ENCODE peak calls at places on chromosomes 11 and 22, in eight cellular contexts. M is AG04450; W is naive thymus-derived CD4-positive, alpha-beta T cell; O is cardiac muscle cell; N is HCT116; J is heart left ventricle; A is fibroblast of pulmonary artery; F is GM23338. V is an unnamed sample.

GRCh38 chr11:4385978-4386740 is 7.3 kb downstream of the TRIM21 start:
- DNase-seq in M (no peak), W (no peak), O (no peak), N (no peak), J (no peak), A (no peak), F (no peak), V (no peak)

GRCh38 chr11:66845876-66846212 is 2.6 kb downstream of the RCE1 start:
- DNase-seq in M (no peak), W (no peak), O (no peak), N (no peak), J (no peak), A (no peak), F (no peak), V (no peak)

GRCh38 chr11:111540114-111540920 is at the start of gene LAYN:
- DNase-seq in M (no peak), W (peak; percentile 30), O (peak; percentile 49), N (no peak), J (peak; percentile 61), A (peak; percentile 35), F (peak; percentile 81), V (no peak)

GRCh38 chr22:29230916-29231875 is 25.5 kb downstream of the EMID1 start:
- DNase-seq in M (no peak), W (no peak), O (no peak), N (no peak), J (no peak), A (no peak), F (no peak), V (no peak)

GRCh38 chr11:35355102-35355749 is 64.1 kb downstream of the SLC1A2 start:
- DNase-seq in M (no peak), W (no peak), O (no peak), N (no peak), J (no peak), A (no peak), F (no peak), V (no peak)

GRCh38 chr11:63670738-63671321 is 346 bp downstream of the ATL3 start:
- DNase-seq in M (no peak), W (peak; percentile 15), O (peak; percentile 57), N (no peak), J (peak; percentile 55), A (peak; percentile 54), F (peak; percentile 68), V (no peak)

GRCh38 chr11:106389096-106389495 is 311.6 kb downstream of the AASDHPPT start:
- DNase-seq in M (no peak), W (no peak), O (peak; percentile 57), N (no peak), J (no peak), A (peak; percentile 56), F (no peak), V (no peak)

GRCh38 chr11:70389191-70389590 is 9.1 kb upstream of the CTTN start:
- DNase-seq in M (no peak), W (no peak), O (no peak), N (no peak), J (no peak), A (no peak), F (no peak), V (no peak)

GRCh38 chr11:16945671-16946469 is 68.3 kb downstream of the PLEKHA7 start:
- DNase-seq in M (no peak), W (no peak), O (peak; percentile 76), N (peak; percentile 51), J (peak; percentile 60), A (peak; percentile 60), F (peak; percentile 69), V (no peak)

GRCh38 chr11:32259641-32260081 is 168.8 kb downstream of the RCN1 start:
- DNase-seq in M (peak; percentile 80), W (no peak), O (peak; percentile 96), N (no peak), J (no peak), A (peak; percentile 91), F (no peak), V (no peak)

GRCh38 chr22:42433754-42434153 is 1.6 kb upstream of the NFAM1 start:
- DNase-seq in M (no peak), W (no peak), O (no peak), N (no peak), J (no peak), A (no peak), F (no peak), V (no peak)

GRCh38 chr11:17405232-17406005 is 17.0 kb upstream of the KCNJ11 start:
- DNase-seq in M (no peak), W (no peak), O (peak; percentile 64), N (peak; percentile 18), J (peak; percentile 93), A (peak; percentile 21), F (peak; percentile 50), V (peak; percentile 39)

GRCh38 chr11:2582436-2582931 is 117.3 kb downstream of the KCNQ1OT1 start:
- DNase-seq in M (no peak), W (no peak), O (peak; percentile 2), N (no peak), J (peak; percentile 44), A (no peak), F (no peak), V (no peak)

GRCh38 chr11:102836290-102836875 is 7.0 kb downstream of the MMP3 start:
- DNase-seq in M (peak; percentile 42), W (no peak), O (peak; percentile 21), N (no peak), J (no peak), A (peak; percentile 31), F (peak; percentile 51), V (no peak)

GRCh38 chr11:95335989-95336388 is 105.0 kb upstream of the SESN3 start:
- DNase-seq in M (no peak), W (no peak), O (no peak), N (no peak), J (no peak), A (no peak), F (no peak), V (no peak)

GRCh38 chr22:28923826-28924732 is 40.7 kb downstream of the ZNRF3 start:
- DNase-seq in M (no peak), W (no peak), O (no peak), N (peak; percentile 55), J (peak; percentile 36), A (no peak), F (peak; percentile 30), V (no peak)

GRCh38 chr11:14424096-14424495 is 65.1 kb upstream of the RRAS2 start:
- DNase-seq in M (no peak), W (no peak), O (peak; percentile 41), N (no peak), J (no peak), A (peak; percentile 56), F (no peak), V (no peak)

GRCh38 chr22:42039271-42039670 is 31.3 kb downstream of the NAGA start:
- DNase-seq in M (no peak), W (no peak), O (no peak), N (no peak), J (no peak), A (no peak), F (no peak), V (no peak)

DNA sequence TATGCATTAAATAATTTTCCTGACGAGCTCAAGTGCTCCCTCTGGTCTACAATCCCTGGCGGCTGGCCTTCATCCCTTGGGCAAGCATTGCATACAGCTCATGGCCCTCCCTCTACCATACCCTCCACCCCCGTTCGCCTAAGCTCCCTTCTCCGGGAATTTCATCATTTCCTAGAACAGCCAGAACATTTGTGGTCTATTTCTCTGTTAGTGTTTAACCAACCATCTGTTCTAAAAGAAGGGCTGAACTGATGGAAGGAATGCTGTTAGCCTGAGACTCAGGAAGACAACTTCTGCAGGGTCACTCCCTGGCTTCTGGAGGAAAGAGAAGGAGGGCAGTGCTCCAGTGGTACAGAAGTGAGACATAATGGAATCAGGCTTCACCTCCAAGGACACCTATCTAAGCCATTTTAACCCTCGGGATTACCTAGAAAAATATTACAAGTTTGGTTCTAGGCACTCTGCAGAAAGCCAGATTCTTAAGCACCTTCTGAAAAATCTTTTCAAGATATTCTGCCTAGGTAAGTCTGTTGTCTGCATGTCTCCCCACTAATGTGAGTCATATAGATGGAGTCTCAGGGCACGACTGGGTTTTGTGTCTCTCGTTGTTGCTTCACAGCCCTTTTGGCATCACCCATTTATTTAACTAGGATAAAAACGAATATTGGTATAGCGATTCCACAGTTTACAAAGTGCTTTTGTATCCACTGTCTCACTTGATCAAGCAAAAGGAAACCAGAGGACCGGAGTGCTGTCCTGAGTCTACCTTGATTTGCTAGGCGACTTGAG is at the start of gene NNMT:
- DNase-seq in M (peak; percentile 92), W (no peak), O (peak; percentile 99), N (no peak), J (peak; percentile 81), A (peak; percentile 99), F (no peak), V (peak; percentile 92)
- H3K4me3 ChIP-seq in M (peak within 1 kb of the TSS; percentile 67), W (no peak within 1 kb of the TSS), O (no peak within 1 kb of the TSS), N (no peak within 1 kb of the TSS), J (peak within 1 kb of the TSS; percentile 57), A (peak within 1 kb of the TSS; percentile 96), F (no peak within 1 kb of the TSS), V (peak within 1 kb of the TSS; percentile 60)

DNA sequence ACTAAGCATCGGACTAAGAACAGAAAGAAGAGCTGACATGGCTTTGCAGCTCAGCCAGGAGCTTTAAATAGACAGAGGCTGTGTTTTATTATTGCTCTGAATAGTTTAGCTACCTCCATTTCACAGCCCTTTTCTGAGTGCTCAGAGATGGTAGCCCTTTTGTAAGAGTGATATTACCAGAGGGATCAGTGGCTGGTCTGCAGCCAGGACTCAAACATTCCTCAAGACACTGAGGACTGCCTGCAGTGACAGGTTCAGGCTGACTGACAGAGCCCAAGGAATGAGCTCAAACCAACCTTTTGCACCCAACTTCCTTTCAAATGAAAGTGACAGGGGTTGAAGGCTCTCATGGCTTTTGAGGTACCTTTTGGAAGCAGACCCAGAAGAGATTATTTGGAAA is 189.0 kb downstream of the DDX10 start:
- DNase-seq in M (no peak), W (peak; percentile 10), O (no peak), N (no peak), J (no peak), A (no peak), F (peak; percentile 32), V (no peak)
- H3K4me3 ChIP-seq in M (no peak overlapping the region), W (peak overlapping the region; percentile 51), O (no peak overlapping the region), N (no peak overlapping the region), J (peak overlapping the region; percentile 41), A (peak overlapping the region; percentile 28), F (no peak overlapping the region), V (no peak overlapping the region)

GRCh38 chr11:802693-803466 is 2.2 kb downstream of the PIDD1 start:
- DNase-seq in M (no peak), W (no peak), O (no peak), N (no peak), J (no peak), A (no peak), F (no peak), V (no peak)
- H3K4me3 ChIP-seq in M (peak overlapping the region; percentile 32), W (no peak overlapping the region), O (no peak overlapping the region), N (no peak overlapping the region), J (no peak overlapping the region), A (no peak overlapping the region), F (no peak overlapping the region), V (peak overlapping the region; percentile 75)

DNA sequence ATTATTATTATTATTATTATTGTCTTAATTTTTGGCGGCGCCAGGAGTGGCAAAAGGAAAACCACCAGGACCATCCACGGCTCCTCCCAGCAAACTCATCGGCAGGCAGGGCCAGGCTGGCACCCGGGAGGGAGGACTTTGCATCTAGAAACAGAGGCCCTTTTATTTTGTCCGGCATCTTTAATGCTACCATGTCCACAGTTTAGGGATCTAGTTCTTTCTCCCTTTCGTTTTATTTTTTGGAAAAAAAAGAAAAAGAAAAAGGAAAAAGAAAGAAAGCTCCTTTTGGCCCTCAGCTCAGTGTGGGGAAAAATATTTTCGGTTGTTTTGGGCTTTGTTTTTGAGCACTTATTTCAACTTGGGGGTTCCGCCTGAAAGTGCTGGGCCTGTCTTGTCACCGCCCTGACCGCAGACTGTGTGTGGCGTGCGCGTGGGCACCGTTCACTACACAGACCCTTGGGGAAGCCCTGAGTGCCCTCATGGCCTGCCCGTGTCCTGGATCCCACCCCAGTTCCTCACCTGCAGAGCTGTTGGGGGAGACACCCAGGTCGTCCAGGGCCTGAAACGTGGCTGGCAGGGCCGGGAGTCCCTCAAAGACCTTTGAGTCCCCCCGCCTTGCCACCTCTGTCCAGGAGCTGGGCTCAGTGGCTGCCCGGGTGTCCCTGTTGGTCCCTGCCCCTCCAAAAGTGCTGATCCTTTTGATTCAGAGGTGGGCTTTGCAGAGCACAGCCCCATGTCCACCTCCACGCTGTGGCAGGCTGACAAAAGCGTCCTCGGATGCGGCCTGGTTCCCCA is 69.1 kb upstream of the PPARA start:
- DNase-seq in M (no peak), W (no peak), O (no peak), N (no peak), J (peak; percentile 36), A (no peak), F (no peak), V (no peak)
- H3K4me3 ChIP-seq in M (peak overlapping the region; percentile 56), W (no peak overlapping the region), O (no peak overlapping the region), N (peak overlapping the region; percentile 64), J (peak overlapping the region; percentile 77), A (peak overlapping the region; percentile 28), F (no peak overlapping the region), V (peak overlapping the region; percentile 69)